ENCODE peak calls at places on chromosomes 2 and 18, in five cellular contexts. T is stomach, Y is right atrium auricular region, M is cardiac muscle cell, U is ascending aorta. Q is an unnamed sample. For H3K9me3, the result is how much of the 10 kb centered on the place peaks cover.

GRCh38 chr2:127143851-127144782 is 37.2 kb upstream of the BIN1 start:
- DNase-seq in T (no peak), Y (peak), M (no peak), U (no peak), Q (no peak)

GRCh38 chr18:77131652-77132368 is 773 bp downstream of the MBP start:
- DNase-seq in T (peak), Y (peak), M (peak), U (no peak), Q (peak)

GRCh38 chr2:144516981-144517824 is 2.7 kb downstream of the ZEB2 start:
- DNase-seq in T (no peak), Y (peak), M (peak), U (peak), Q (peak)

GRCh38 chr2:8638327-8638726 is 43.5 kb upstream of the ID2 start:
- DNase-seq in T (no peak), Y (no peak), M (no peak), U (no peak), Q (no peak)

GRCh38 chr18:80246656-80247402 is 485 bp downstream of the PARD6G start:
- DNase-seq in T (no peak), Y (peak), M (no peak), U (no peak), Q (no peak)

GRCh38 chr18:5943514-5943913 is 48.2 kb upstream of the TMEM200C start:
- DNase-seq in T (no peak), Y (no peak), M (peak), U (no peak), Q (no peak)

GRCh38 chr18:75923169-75923568 is 495.7 kb upstream of the SMIM21 start:
- DNase-seq in T (no peak), Y (peak), M (no peak), U (peak), Q (peak)

GRCh38 chr2:164706522-164706921 is 85.2 kb upstream of the GRB14 start:
- DNase-seq in T (no peak), Y (no peak), M (no peak), U (no peak), Q (no peak)

GRCh38 chr2:11861044-11861443 is 114.6 kb downstream of the LPIN1 start:
- DNase-seq in T (no peak), Y (no peak), M (no peak), U (no peak), Q (no peak)

GRCh38 chr2:12728221-12728777 is 11.6 kb downstream of the TRIB2 start:
- DNase-seq in T (no peak), Y (no peak), M (no peak), U (no peak), Q (no peak)

GRCh38 chr2:29848566-29849310 is 72.6 kb downstream of the ALK start:
- DNase-seq in T (no peak), Y (no peak), M (no peak), U (no peak), Q (no peak)

GRCh38 chr18:4869101-4869500 is 328.0 kb downstream of the AKAIN1 start:
- DNase-seq in T (no peak), Y (no peak), M (no peak), U (no peak), Q (no peak)

GRCh38 chr18:4871197-4871596 is 325.9 kb downstream of the AKAIN1 start:
- DNase-seq in T (no peak), Y (no peak), M (no peak), U (no peak), Q (no peak)

GRCh38 chr18:4870177-4870773 is 326.8 kb downstream of the AKAIN1 start:
- DNase-seq in T (no peak), Y (no peak), M (no peak), U (no peak), Q (no peak)
- H3K9me3 ChIP-seq in T (under half), Y (under half), M (under half), U (under half), Q (under half)

DNA sequence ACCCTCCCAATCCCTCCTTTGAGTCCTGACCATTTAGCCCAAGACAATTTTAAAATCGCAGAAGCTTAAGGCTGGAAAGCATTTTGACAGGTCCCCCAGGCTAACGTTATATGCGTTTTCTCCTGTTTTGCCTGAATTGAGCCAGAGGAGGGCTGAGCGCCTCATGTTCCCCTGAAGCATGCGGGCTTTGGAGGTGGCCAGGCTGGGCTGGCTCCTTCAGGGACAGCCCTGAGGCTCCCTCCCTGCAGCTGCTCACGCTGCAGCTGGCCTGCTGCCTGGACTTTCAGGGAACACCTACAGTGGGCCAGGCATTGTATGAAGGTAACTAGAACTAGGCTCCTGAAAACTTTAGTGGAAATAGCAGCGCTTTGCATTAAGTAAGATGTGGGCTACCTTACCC is 179.2 kb downstream of the ACKR3 start:
- DNase-seq in T (peak), Y (no peak), M (no peak), U (no peak), Q (peak)
- TF ChIP-seq CTCF in T (no peak), Y (no peak), M (no peak), U (no peak), Q (no peak)

DNA sequence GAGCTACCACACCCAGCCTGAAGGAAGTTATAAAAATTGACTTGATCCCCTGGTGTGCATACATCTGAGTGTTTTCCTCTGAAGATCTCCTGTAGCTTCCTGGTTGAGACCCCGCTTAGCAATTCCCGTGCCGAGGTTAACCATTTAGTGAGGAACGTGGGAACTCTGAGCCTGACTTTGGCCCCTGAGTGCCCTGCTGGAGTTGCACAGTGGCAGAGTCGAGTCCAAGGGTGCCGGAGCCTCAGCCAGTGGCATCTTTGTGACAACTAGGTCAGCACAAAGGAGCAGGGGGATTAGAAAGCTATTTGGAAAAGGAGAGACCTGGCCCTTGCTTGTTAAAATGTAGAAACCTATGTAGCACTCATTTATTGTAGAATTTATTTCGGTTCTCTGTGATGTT is 561.2 kb upstream of the SALL3 start:
- DNase-seq in T (no peak), Y (no peak), M (no peak), U (no peak), Q (no peak)
- H3K9me3 ChIP-seq in T (under half), Y (under half), M (under half), U (under half), Q (under half)

GRCh38 chr2:178413472-178414265 is 37.3 kb downstream of the PRKRA start:
- DNase-seq in T (peak), Y (peak), M (peak), U (peak), Q (peak)
- TF ChIP-seq CTCF in T (no peak), Y (no peak), M (no peak), U (no peak), Q (no peak)

GRCh38 chr2:180125245-180125962 is 118.3 kb upstream of the CWC22 start:
- DNase-seq in T (peak), Y (peak), M (peak), U (peak), Q (peak)
- H3K9me3 ChIP-seq in T (under half), Y (under half), M (under half), U (under half), Q (under half)

Q was measured in lower lobe of right lung.